ENCODE peak calls at places on chromosomes 1 and 21, in nine cellular contexts. S, M, R, O, Y, P, F, A and H are unnamed samples.
A peak's percentile ranks its signal among the peaks of the same experiment; 100 is the strongest.

GRCh38 chr1:40421694-40422384 is 28.4 kb upstream of the ZFP69B start:
- DNase-seq in S (no peak), M (no peak), R (no peak), O (no peak), Y (no peak), P (no peak), F (no peak), A (no peak), H (peak; percentile 31)

GRCh38 chr1:202998836-202999750 is 8.1 kb upstream of the TMEM183A start:
- DNase-seq in S (peak; percentile 54), M (no peak), R (peak; percentile 35), O (no peak), Y (no peak), P (no peak), F (no peak), A (peak; percentile 57), H (peak; percentile 65)

GRCh38 chr1:7343917-7344316 is 427.2 kb upstream of the VAMP3 start:
- DNase-seq in S (no peak), M (no peak), R (no peak), O (no peak), Y (no peak), P (no peak), F (no peak), A (no peak), H (no peak)

GRCh38 chr1:174171078-174171477 is 11.8 kb downstream of the RABGAP1L start:
- DNase-seq in S (no peak), M (no peak), R (no peak), O (no peak), Y (no peak), P (no peak), F (no peak), A (no peak), H (no peak)

GRCh38 chr1:67060811-67061218 is 6.9 kb upstream of the SLC35D1 start:
- DNase-seq in S (peak; percentile 37), M (no peak), R (peak; percentile 13), O (no peak), Y (no peak), P (no peak), F (no peak), A (peak; percentile 99), H (no peak)

GRCh38 chr1:26772687-26773086 is 15.1 kb upstream of the PIGV start:
- DNase-seq in S (no peak), M (no peak), R (peak; percentile 71), O (no peak), Y (no peak), P (no peak), F (no peak), A (peak; percentile 83), H (no peak)

GRCh38 chr1:220347654-220348175 is 75.5 kb upstream of the RAB3GAP2 start:
- DNase-seq in S (no peak), M (no peak), R (no peak), O (no peak), Y (no peak), P (no peak), F (no peak), A (no peak), H (no peak)

GRCh38 chr1:231973840-231974239 is 347.2 kb downstream of the DISC1 start:
- DNase-seq in S (no peak), M (no peak), R (no peak), O (no peak), Y (no peak), P (no peak), F (no peak), A (peak; percentile 40), H (no peak)

GRCh38 chr1:215631489-215631888 is 64.4 kb downstream of the KCTD3 start:
- DNase-seq in S (peak; percentile 55), M (no peak), R (no peak), O (no peak), Y (no peak), P (no peak), F (no peak), A (peak; percentile 6), H (no peak)

GRCh38 chr21:45640001-45640887 is 3.3 kb upstream of the PCBP3 start:
- DNase-seq in S (no peak), M (no peak), R (peak; percentile 43), O (no peak), Y (no peak), P (no peak), F (peak; percentile 70), A (no peak), H (peak; percentile 45)

GRCh38 chr1:34267326-34267725 is 90.6 kb downstream of the C1orf94 start:
- DNase-seq in S (no peak), M (no peak), R (no peak), O (no peak), Y (no peak), P (no peak), F (peak; percentile 22), A (no peak), H (no peak)

GRCh38 chr1:208107817-208108608 is 136.2 kb downstream of the PLXNA2 start:
- DNase-seq in S (peak; percentile 81), M (no peak), R (peak; percentile 53), O (no peak), Y (no peak), P (no peak), F (no peak), A (peak; percentile 56), H (no peak)

GRCh38 chr1:168381850-168382249 is 101.2 kb downstream of the TBX19 start:
- DNase-seq in S (no peak), M (no peak), R (no peak), O (no peak), Y (no peak), P (no peak), F (no peak), A (no peak), H (no peak)

GRCh38 chr21:45875881-45876280 is 105.7 kb upstream of the COL6A1 start:
- DNase-seq in S (no peak), M (peak; percentile 41), R (no peak), O (no peak), Y (peak; percentile 46), P (no peak), F (no peak), A (no peak), H (no peak)

GRCh38 chr1:42674214-42674613 is 8.0 kb upstream of the YBX1 start:
- DNase-seq in S (no peak), M (no peak), R (no peak), O (no peak), Y (no peak), P (no peak), F (no peak), A (no peak), H (no peak)
- H3K4me3 ChIP-seq in S (no peak overlapping the region), M (no peak overlapping the region), R (no peak overlapping the region), O (no peak overlapping the region), Y (no peak overlapping the region), P (no peak overlapping the region), F (no peak overlapping the region), A (no peak overlapping the region), H (no peak overlapping the region)

DNA sequence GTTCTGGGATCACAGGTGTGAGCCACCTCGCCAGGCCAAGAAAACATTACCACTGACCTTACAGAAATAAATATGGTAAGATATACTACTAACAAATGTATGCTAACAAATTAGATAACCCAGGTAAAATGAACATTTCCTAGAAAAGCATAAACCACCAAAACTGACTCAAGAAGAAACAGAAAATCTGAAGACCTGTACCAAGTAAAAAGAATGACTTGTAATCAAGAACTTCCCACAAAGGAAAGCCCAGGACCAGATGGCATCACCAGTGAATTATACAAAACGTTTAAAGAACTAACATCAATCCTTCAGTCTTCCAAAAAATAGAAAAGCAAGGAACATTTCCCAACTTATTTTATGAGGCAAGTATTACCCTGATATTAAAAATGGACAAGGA is 29.3 kb downstream of the USP24 start:
- DNase-seq in S (no peak), M (no peak), R (no peak), O (no peak), Y (no peak), P (no peak), F (no peak), A (no peak), H (no peak)
- H3K4me3 ChIP-seq in S (no peak overlapping the region), M (no peak overlapping the region), R (no peak overlapping the region), O (no peak overlapping the region), Y (no peak overlapping the region), P (no peak overlapping the region), F (no peak overlapping the region), A (no peak overlapping the region), H (no peak overlapping the region)

GRCh38 chr1:9242338-9242969 is 7.9 kb downstream of the H6PD start:
- DNase-seq in S (no peak), M (peak; percentile 88), R (no peak), O (peak; percentile 86), Y (peak; percentile 82), P (peak; percentile 83), F (peak; percentile 96), A (no peak), H (no peak)
- H3K4me3 ChIP-seq in S (no peak overlapping the region), M (peak overlapping the region; percentile 26), R (no peak overlapping the region), O (peak overlapping the region; percentile 62), Y (no peak overlapping the region), P (peak overlapping the region; percentile 17), F (peak overlapping the region; percentile 24), A (peak overlapping the region; percentile 43), H (no peak overlapping the region)

GRCh38 chr1:2442676-2443075 is 30.3 kb upstream of the PEX10 start:
- DNase-seq in S (no peak), M (no peak), R (no peak), O (no peak), Y (no peak), P (no peak), F (no peak), A (no peak), H (no peak)

GRCh38 chr1:2445162-2445822 is 30.8 kb upstream of the PLCH2 start:
- DNase-seq in S (no peak), M (no peak), R (no peak), O (no peak), Y (no peak), P (no peak), F (no peak), A (no peak), H (no peak)

GRCh38 chr1:2444138-2444591 is 31.8 kb upstream of the PEX10 start:
- DNase-seq in S (no peak), M (no peak), R (no peak), O (no peak), Y (no peak), P (no peak), F (no peak), A (no peak), H (no peak)

GRCh38 chr1:2441746-2442145 is 29.4 kb upstream of the PEX10 start:
- DNase-seq in S (no peak), M (no peak), R (no peak), O (no peak), Y (no peak), P (no peak), F (no peak), A (no peak), H (no peak)

DNA sequence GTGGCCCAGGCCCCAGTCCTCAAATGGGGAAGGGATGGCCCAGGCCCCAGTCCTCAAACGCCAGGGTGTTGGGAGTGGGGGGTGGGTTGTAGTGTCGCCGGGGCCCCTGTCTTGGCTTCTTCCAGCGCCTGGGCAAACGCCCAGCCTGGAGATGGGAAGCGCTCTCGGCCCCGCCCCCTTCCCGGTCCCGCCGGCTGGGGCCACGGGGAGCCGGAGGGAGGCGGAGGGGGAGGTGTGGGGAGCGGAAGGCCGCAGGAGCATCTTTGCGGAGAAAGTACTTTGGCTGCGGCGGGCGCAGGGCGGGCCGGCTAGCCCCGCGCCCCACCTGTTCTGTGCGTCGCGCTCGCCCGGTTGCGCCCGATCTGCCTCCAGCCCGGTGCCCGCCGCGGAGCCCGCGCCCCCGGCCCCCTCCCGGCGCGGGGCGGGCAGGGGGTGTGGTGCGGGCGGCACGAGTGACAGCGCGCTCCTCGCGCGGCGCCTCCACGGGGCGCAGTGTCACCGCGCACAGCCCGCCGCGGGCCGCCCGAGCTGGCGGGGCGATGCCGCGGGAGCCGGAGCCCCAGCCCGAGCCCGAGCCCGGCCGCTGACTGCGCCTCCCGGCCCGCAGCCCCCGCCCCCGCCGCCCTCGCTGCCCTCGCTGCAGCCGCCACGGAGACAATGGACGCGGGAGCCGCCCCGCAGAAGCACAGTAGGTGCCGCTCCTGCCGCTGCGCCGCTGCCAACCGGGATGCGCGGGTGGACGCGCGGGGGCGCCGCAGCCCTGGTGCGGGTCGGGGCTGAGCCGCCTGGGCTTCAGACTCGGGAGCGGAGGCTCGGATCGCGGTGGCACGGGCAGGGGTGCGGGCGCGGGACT is 31.1 kb upstream of the PEX10 start:
- DNase-seq in S (no peak), M (no peak), R (no peak), O (no peak), Y (no peak), P (no peak), F (no peak), A (no peak), H (no peak)
- H3K4me3 ChIP-seq in S (no peak overlapping the region), M (no peak overlapping the region), R (no peak overlapping the region), O (no peak overlapping the region), Y (no peak overlapping the region), P (no peak overlapping the region), F (no peak overlapping the region), A (no peak overlapping the region), H (no peak overlapping the region)